ENCODE peak calls at places on chromosomes 16 and 17, in ten cellular contexts. Z, K, O, R, D, J, N, T, W and V are unnamed samples.

GRCh38 chr16:49788505-49788904 is 67.4 kb downstream of the ZNF423 start:
- DNase-seq in T (no peak), J (no peak), K (no peak), N (no peak), R (no peak), D (no peak), W (no peak), O (peak; percentile 43), Z (peak; percentile 46), V (peak; percentile 46)

GRCh38 chr16:19601083-19601976 is 45.8 kb downstream of the VPS35L start:
- DNase-seq in N (peak; percentile 13), O (no peak), W (no peak), R (no peak), J (peak; percentile 52), Z (peak; percentile 67), K (peak; percentile 41), T (no peak), D (peak; percentile 36), V (no peak)

GRCh38 chr17:38733315-38734234 is 3.4 kb downstream of the CISD3 start:
- DNase-seq in T (no peak), N (no peak), W (peak; percentile 70), R (no peak), Z (no peak), O (no peak), J (no peak), D (no peak), K (peak; percentile 75), V (no peak)

GRCh38 chr17:33015716-33016346 is 24.2 kb downstream of the SPACA3 start:
- DNase-seq in T (no peak), W (peak; percentile 20), R (no peak), D (no peak), N (no peak), Z (no peak), J (no peak), O (no peak), K (no peak), V (no peak)

GRCh38 chr17:69451416-69452394 is 37.2 kb downstream of the MAP2K6 start:
- DNase-seq in K (no peak), Z (no peak), J (no peak), R (no peak), W (peak; percentile 57), O (no peak), D (no peak), T (no peak), N (no peak), V (no peak)

GRCh38 chr16:22763655-22764054 is 50.3 kb upstream of the HS3ST2 start:
- DNase-seq in D (no peak), Z (no peak), K (no peak), R (peak; percentile 72), T (no peak), J (peak; percentile 16), W (peak; percentile 39), O (no peak), N (no peak), V (no peak)

GRCh38 chr16:63737633-63738032 is 1384.2 kb downstream of the CDH11 start:
- DNase-seq in N (no peak), D (no peak), K (no peak), T (no peak), W (no peak), J (no peak), O (no peak), R (no peak), Z (peak; percentile 76), V (no peak)

GRCh38 chr16:3143598-3144330 is 8.9 kb downstream of the ZNF213 start:
- DNase-seq in D (no peak), T (no peak), W (no peak), Z (no peak), O (peak; percentile 77), K (no peak), J (peak; percentile 45), N (peak; percentile 79), R (no peak), V (peak; percentile 68)

GRCh38 chr17:57499648-57500049 is 243.3 kb downstream of the MSI2 start:
- DNase-seq in R (no peak), K (peak; percentile 21), W (no peak), D (no peak), Z (no peak), O (no peak), N (no peak), J (no peak), T (no peak), V (no peak)

GRCh38 chr16:49980166-49980565 is 44.9 kb upstream of the CNEP1R1 start:
- DNase-seq in W (no peak), O (no peak), Z (peak; percentile 30), K (no peak), R (no peak), T (no peak), N (no peak), D (peak; percentile 7), J (peak; percentile 16), V (no peak)

GRCh38 chr16:57539072-57539796 is 2.9 kb upstream of the CCDC102A start:
- DNase-seq in W (no peak), T (peak; percentile 38), R (no peak), K (no peak), Z (no peak), D (no peak), J (no peak), N (no peak), O (no peak), V (no peak)

GRCh38 chr17:61002316-61002736 is 324.7 kb downstream of the BCAS3 start:
- DNase-seq in N (no peak), R (no peak), O (no peak), T (no peak), Z (peak; percentile 70), J (peak; percentile 63), K (peak; percentile 7), D (peak; percentile 79), W (no peak), V (no peak)

GRCh38 chr17:83186751-83187421 is 107.5 kb downstream of the METRNL start:
- DNase-seq in R (no peak), K (no peak), D (no peak), Z (no peak), N (no peak), J (no peak), W (peak; percentile 20), O (no peak), T (peak; percentile 40), V (no peak)

GRCh38 chr17:4509923-4510614 is 11.4 kb downstream of the SPNS2 start:
- DNase-seq in O (peak; percentile 62), D (no peak), T (no peak), Z (no peak), K (no peak), J (no peak), N (no peak), W (no peak), R (peak; percentile 55), V (peak; percentile 48)

GRCh38 chr17:1764274-1764673 is 2.4 kb downstream of the SERPINF1 start:
- DNase-seq in W (no peak), Z (peak; percentile 97), D (peak; percentile 87), T (peak; percentile 91), N (peak; percentile 84), O (peak; percentile 77), K (no peak), J (peak; percentile 83), R (peak; percentile 93), V (peak; percentile 74)

GRCh38 chr16:83046664-83047063 is 419.9 kb downstream of the CDH13 start:
- DNase-seq in W (no peak), N (no peak), J (no peak), D (no peak), Z (peak; percentile 24), K (no peak), T (no peak), R (no peak), O (no peak), V (no peak)

GRCh38 chr16:83040174-83040573 is 413.4 kb downstream of the CDH13 start:
- DNase-seq in T (no peak), O (no peak), K (no peak), N (no peak), D (peak; percentile 81), R (no peak), Z (no peak), J (no peak), W (no peak), V (no peak)

GRCh38 chr16:83044589-83044988 is 417.8 kb downstream of the CDH13 start:
- DNase-seq in N (no peak), Z (no peak), T (no peak), J (no peak), W (peak; percentile 32), D (no peak), K (no peak), O (no peak), R (no peak), V (no peak)

GRCh38 chr16:83051451-83051850 is 424.7 kb downstream of the CDH13 start:
- DNase-seq in R (no peak), K (no peak), O (no peak), Z (no peak), J (no peak), N (no peak), T (no peak), W (no peak), D (no peak), V (no peak)

DNA sequence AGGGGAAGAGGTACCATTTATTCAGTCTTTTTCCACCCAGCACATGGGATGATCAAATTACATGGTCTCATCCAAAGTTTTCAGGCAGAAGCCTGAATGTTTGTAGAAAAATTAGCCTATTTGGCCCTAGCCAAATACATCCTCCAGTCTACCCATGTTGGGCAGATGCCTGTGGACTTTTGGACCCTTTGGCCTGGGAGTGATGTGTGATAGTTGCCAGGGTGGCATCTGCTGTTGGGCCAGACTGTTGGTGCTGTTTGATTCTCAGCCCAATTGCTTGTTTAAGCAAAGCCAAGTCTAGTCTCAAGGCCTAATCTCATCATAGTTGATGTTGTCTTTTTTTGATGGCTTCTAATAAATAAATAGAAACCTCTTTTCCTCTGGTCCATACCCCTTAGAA is 419.0 kb downstream of the CDH13 start:
- DNase-seq in K (no peak), T (no peak), D (no peak), Z (no peak), R (no peak), N (no peak), W (no peak), J (no peak), O (no peak), V (no peak)
- H3K4me1 ChIP-seq in K (no peaks in the 10 kb centered on the region), T (no peaks in the 10 kb centered on the region), D (no peaks in the 10 kb centered on the region), Z (no peaks in the 10 kb centered on the region), R (no peaks in the 10 kb centered on the region), N (no peaks in the 10 kb centered on the region), W (no peaks in the 10 kb centered on the region), J (no peaks in the 10 kb centered on the region), O (peaks cover 4% of the 10 kb centered on the region), V (peaks cover 11% of the 10 kb centered on the region)

GRCh38 chr16:69526831-69527655 is 38.7 kb upstream of the NFAT5 start:
- DNase-seq in R (no peak), T (no peak), J (no peak), W (no peak), O (no peak), N (no peak), Z (no peak), K (no peak), D (no peak), V (no peak)
- TF ChIP-seq CTCF in R (no peak), T (no peak), J (no peak), W (peak; percentile 26), O (no peak), N (no peak), Z (no peak), K (no peak), D (no peak), V (no peak)

GRCh38 chr17:17413215-17413792 is 63.5 kb upstream of the MED9 start:
- DNase-seq in N (no peak), J (no peak), T (no peak), O (no peak), D (no peak), K (no peak), Z (peak; percentile 31), R (peak; percentile 1), W (no peak), V (no peak)
- H3K27ac ChIP-seq in N (no peak overlapping the region), J (no peak overlapping the region), T (no peak overlapping the region), O (peak overlapping the region; percentile 55), D (no peak overlapping the region), K (no peak overlapping the region), Z (no peak overlapping the region), R (no peak overlapping the region), W (no peak overlapping the region), V (no peak overlapping the region)

GRCh38 chr17:65053354-65053881 is 3.1 kb downstream of the GNA13 start:
- DNase-seq in J (no peak), T (no peak), K (no peak), N (no peak), R (no peak), O (no peak), Z (no peak), W (no peak), D (no peak), V (no peak)
- H3K4me1 ChIP-seq in J (peaks cover 12% of the 10 kb centered on the region), T (no peaks in the 10 kb centered on the region), K (peaks cover 32% of the 10 kb centered on the region), N (peaks cover 14% of the 10 kb centered on the region), R (peaks cover 65% of the 10 kb centered on the region), O (peaks cover 55% of the 10 kb centered on the region), Z (peaks cover 12% of the 10 kb centered on the region), W (peaks cover 4% of the 10 kb centered on the region), D (peaks cover 10% of the 10 kb centered on the region), V (peaks cover 93% of the 10 kb centered on the region)